ENCODE peak calls at places on chromosomes 1 and 21, in six cellular contexts. Z, S, I, C, M and F are unnamed samples. For H3K27me3, the result is how much of the 10 kb centered on the place peaks cover.

GRCh38 chr1:156866679-156867015 is 6.0 kb downstream of the NTRK1 start:
- DNase-seq in Z (no peak), S (peak), I (no peak), C (no peak), M (no peak), F (no peak)

GRCh38 chr1:44894591-44894990 is 51.5 kb upstream of the PTCH2 start:
- DNase-seq in Z (no peak), S (no peak), I (no peak), C (no peak), M (peak), F (no peak)

GRCh38 chr1:19455353-19455752 is 30.0 kb downstream of the CAPZB start:
- DNase-seq in Z (no peak), S (no peak), I (no peak), C (no peak), M (no peak), F (no peak)

GRCh38 chr1:10779201-10779600 is 17.2 kb downstream of the CASZ1 start:
- DNase-seq in Z (no peak), S (no peak), I (no peak), C (peak), M (no peak), F (no peak)

GRCh38 chr1:52665173-52666020 is 32.4 kb downstream of the SHISAL2A start:
- DNase-seq in Z (no peak), S (no peak), I (peak), C (peak), M (no peak), F (peak)

GRCh38 chr1:214078950-214079349 is 91.2 kb downstream of the PROX1 start:
- DNase-seq in Z (peak), S (peak), I (no peak), C (no peak), M (no peak), F (no peak)

GRCh38 chr1:204113900-204114299 is 37.9 kb downstream of the ETNK2 start:
- DNase-seq in Z (no peak), S (no peak), I (no peak), C (no peak), M (no peak), F (no peak)

GRCh38 chr1:22774483-22775182 is 64.0 kb downstream of the EPHB2 start:
- DNase-seq in Z (no peak), S (no peak), I (no peak), C (no peak), M (no peak), F (no peak)

GRCh38 chr1:101235696-101236545 is 898 bp upstream of the S1PR1 start:
- DNase-seq in Z (peak), S (peak), I (peak), C (peak), M (peak), F (peak)

GRCh38 chr21:42307106-42307505 is 8.1 kb downstream of the TFF3 start:
- DNase-seq in Z (no peak), S (no peak), I (no peak), C (no peak), M (no peak), F (no peak)

GRCh38 chr1:243233908-243234307 is 21.2 kb downstream of the CEP170 start:
- DNase-seq in Z (no peak), S (no peak), I (no peak), C (no peak), M (peak), F (no peak)

GRCh38 chr1:25095635-25096200 is 136.6 kb downstream of the SYF2 start:
- DNase-seq in Z (no peak), S (no peak), I (no peak), C (no peak), M (no peak), F (no peak)

GRCh38 chr1:221725683-221726330 is 16.1 kb downstream of the DUSP10 start:
- DNase-seq in Z (no peak), S (no peak), I (no peak), C (no peak), M (peak), F (no peak)

GRCh38 chr1:154326546-154327465 is 1.5 kb downstream of the ATP8B2 start:
- DNase-seq in Z (no peak), S (no peak), I (no peak), C (no peak), M (peak), F (no peak)

GRCh38 chr1:209708297-209708696 is 3.7 kb downstream of the HSD11B1 start:
- DNase-seq in Z (no peak), S (peak), I (no peak), C (no peak), M (no peak), F (no peak)

GRCh38 chr1:53963472-53963871 is 17.3 kb downstream of the LRRC42 start:
- DNase-seq in Z (no peak), S (no peak), I (no peak), C (no peak), M (no peak), F (no peak)

GRCh38 chr21:31530364-31530763 is 129.1 kb upstream of the SOD1 start:
- DNase-seq in Z (no peak), S (peak), I (no peak), C (no peak), M (no peak), F (no peak)

GRCh38 chr1:43976045-43976444 is 1.3 kb downstream of the ATP6V0B start:
- DNase-seq in Z (no peak), S (peak), I (no peak), C (no peak), M (no peak), F (no peak)

GRCh38 chr21:17732306-17732705 is 86.8 kb downstream of the C21orf91 start:
- DNase-seq in Z (peak), S (no peak), I (no peak), C (no peak), M (no peak), F (no peak)

GRCh38 chr1:73044241-73044640 is 761.9 kb upstream of the NEGR1 start:
- DNase-seq in Z (no peak), S (no peak), I (peak), C (no peak), M (peak), F (no peak)

GRCh38 chr1:15168479-15168878 is 14.9 kb downstream of the TMEM51 start:
- DNase-seq in Z (no peak), S (no peak), I (no peak), C (peak), M (peak), F (no peak)

GRCh38 chr1:56915960-56916359 is 49.9 kb downstream of the C8B start:
- DNase-seq in Z (no peak), S (no peak), I (no peak), C (peak), M (no peak), F (no peak)

GRCh38 chr1:46456411-46456963 is 33.1 kb upstream of the DMBX1 start:
- DNase-seq in Z (no peak), S (no peak), I (no peak), C (no peak), M (peak), F (no peak)

GRCh38 chr1:230843503-230844309 is 24.6 kb downstream of the C1orf198 start:
- DNase-seq in Z (no peak), S (no peak), I (no peak), C (no peak), M (no peak), F (no peak)

GRCh38 chr1:52651904-52652303 is 18.9 kb downstream of the SHISAL2A start:
- DNase-seq in Z (no peak), S (no peak), I (peak), C (peak), M (no peak), F (no peak)

GRCh38 chr1:79859212-79859948 is 852.9 kb upstream of the ADGRL4 start:
- DNase-seq in Z (no peak), S (no peak), I (peak), C (no peak), M (peak), F (no peak)

GRCh38 chr1:228308085-228308601 is 98.5 kb downstream of the TRIM11 start:
- DNase-seq in Z (no peak), S (no peak), I (no peak), C (no peak), M (no peak), F (no peak)

GRCh38 chr1:162222735-162223134 is 153.2 kb downstream of the NOS1AP start:
- DNase-seq in Z (no peak), S (no peak), I (no peak), C (no peak), M (no peak), F (no peak)

GRCh38 chr21:17803536-17803935 is 15.6 kb downstream of the C21orf91 start:
- DNase-seq in Z (no peak), S (no peak), I (no peak), C (no peak), M (no peak), F (no peak)

GRCh38 chr1:6505367-6506209 is 14.1 kb upstream of the PLEKHG5 start:
- DNase-seq in Z (no peak), S (peak), I (no peak), C (no peak), M (no peak), F (no peak)

GRCh38 chr1:220803401-220804201 is 16.9 kb downstream of the MTARC1 start:
- DNase-seq in Z (no peak), S (peak), I (peak), C (peak), M (peak), F (no peak)

GRCh38 chr1:32769524-32770220 is 47.5 kb downstream of the YARS1 start:
- DNase-seq in Z (no peak), S (peak), I (no peak), C (no peak), M (peak), F (no peak)

GRCh38 chr1:216785211-216785610 is 62.0 kb upstream of the ESRRG start:
- DNase-seq in Z (no peak), S (no peak), I (no peak), C (no peak), M (no peak), F (no peak)

GRCh38 chr1:227127891-227128290 is 187.8 kb downstream of the COQ8A start:
- DNase-seq in Z (no peak), S (no peak), I (no peak), C (no peak), M (no peak), F (no peak)

GRCh38 chr1:167121375-167122120 is 27.7 kb downstream of the STYXL2 start:
- DNase-seq in Z (no peak), S (peak), I (peak), C (peak), M (peak), F (no peak)

GRCh38 chr1:205598841-205599666 is 32.8 kb downstream of the ELK4 start:
- DNase-seq in Z (no peak), S (no peak), I (peak), C (peak), M (peak), F (no peak)

DNA sequence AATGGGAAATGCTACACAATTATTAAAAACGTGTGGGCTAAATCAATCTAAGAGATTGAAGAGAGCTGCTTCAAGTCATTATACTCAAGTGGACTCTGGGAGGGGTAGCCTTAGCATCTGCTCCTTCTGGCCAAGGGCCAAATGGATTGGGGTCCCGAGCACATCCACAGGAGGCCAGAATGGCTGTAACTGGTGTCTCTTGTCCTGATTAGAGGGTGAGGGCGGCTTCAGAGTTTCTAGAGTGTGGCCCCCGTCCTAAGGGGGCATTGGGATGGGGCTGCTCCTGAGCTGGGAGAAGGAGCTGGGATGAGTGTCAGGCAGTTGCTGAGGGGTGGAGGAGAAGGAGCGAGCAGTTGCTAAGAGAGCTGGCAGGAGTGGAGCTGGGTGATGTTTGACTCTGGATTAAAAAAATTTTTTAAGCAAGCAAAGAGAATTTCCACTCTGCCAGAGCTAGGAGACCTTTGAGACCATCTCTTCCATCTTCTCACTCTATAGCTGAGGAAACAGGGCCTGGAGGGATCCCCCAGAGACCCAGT is 71.3 kb upstream of the TLR5 start:
- DNase-seq in Z (no peak), S (no peak), I (no peak), C (no peak), M (no peak), F (no peak)
- H3K27me3 ChIP-seq in Z (under half), S (under half), I (under half), C (under half), M (under half), F (under half)

DNA sequence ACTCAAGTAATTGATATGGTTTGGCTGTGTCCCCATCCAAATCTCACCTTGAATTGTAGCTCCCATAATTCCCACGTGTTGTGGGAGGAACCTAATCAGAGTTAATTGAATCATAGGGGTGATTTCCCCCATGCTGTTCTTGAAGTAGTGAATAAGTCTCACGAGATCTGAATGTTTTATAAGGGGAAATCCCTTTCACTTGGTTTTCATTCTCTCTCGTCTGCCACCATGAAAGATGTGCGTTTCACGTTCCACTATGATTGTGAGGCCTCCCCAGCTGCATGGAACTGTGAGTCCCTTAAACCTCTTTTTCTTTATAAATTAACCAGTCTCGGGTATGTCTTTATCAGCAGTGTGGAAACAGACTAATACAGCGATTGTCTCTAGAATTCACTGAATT is 135.4 kb downstream of the BACH1 start:
- DNase-seq in Z (no peak), S (no peak), I (no peak), C (no peak), M (no peak), F (no peak)
- H3K27me3 ChIP-seq in Z (under half), S (under half), I (under half), C (under half), M (under half), F (under half)

GRCh38 chr1:3753656-3754454 is 1.6 kb downstream of the CCDC27 start:
- DNase-seq in Z (no peak), S (no peak), I (no peak), C (no peak), M (no peak), F (no peak)
- H3K27me3 ChIP-seq in Z (under half), S (under half), I (under half), C (under half), M (under half), F (under half)

DNA sequence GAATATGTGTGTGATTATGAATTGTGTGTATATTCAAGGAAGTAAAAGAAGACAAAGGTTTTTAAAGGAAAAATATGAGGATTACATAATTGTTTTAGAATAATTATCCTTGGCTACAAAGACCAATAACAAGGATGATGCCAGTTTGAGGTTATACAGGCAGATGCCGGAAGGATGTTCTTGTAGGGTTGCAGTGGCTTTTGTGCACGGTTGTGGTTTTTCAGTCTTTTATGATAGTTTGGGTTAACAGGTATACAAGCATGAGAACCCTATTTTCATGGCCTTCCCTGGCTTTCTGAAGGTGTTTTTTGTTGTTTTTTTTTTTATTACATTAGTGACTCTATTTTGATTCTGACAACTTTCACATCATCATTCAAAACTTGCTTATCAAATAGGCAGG is 4.9 kb downstream of the CR2 start:
- DNase-seq in Z (no peak), S (no peak), I (no peak), C (no peak), M (no peak), F (no peak)
- H3K27me3 ChIP-seq in Z (under half), S (under half), I (under half), C (under half), M (under half), F (under half)

GRCh38 chr1:1204425-1204920 is 1.9 kb downstream of the TNFRSF18 start:
- DNase-seq in Z (no peak), S (peak), I (no peak), C (no peak), M (no peak), F (no peak)
- H3K27me3 ChIP-seq in Z (under half), S (under half), I (under half), C (under half), M (under half), F (under half)

DNA sequence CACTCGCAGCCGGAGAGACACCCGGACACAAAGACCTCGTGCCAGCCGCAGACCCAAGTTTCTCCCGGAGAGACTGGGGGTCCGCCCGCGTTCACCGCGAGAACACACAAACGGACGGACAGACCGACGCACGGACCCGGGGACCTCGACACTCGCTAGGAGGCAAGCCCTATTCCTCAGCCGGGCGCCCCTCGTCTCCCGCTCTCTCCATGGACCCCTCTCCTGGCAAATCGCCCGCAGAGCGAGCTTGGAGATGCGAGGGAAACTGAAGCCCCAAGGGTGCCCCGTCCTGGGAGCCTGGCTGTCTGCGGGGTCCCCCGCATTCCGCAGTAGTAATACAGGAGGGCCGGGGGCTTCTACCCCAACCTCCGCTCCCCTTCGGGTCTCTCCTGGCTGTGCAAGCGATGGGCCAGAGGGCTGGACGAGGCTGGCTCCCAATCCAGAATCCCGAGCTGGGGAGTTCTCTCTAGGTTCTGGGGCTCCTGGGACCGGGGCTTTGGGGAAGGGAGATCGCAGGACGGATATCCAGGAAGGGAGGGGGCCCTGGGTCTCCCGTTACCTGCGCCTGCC is 533 bp downstream of the SYT6 start:
- DNase-seq in Z (no peak), S (no peak), I (peak), C (no peak), M (no peak), F (no peak)
- H3K27me3 ChIP-seq in Z (under half), S (under half), I (half or more), C (under half), M (half or more), F (half or more)